ENCODE peak calls at places on chromosome 18, in six cellular contexts. One of them, this sample, is unnamed.

GRCh38 chr18:51890762-51891161 is 449.2 kb upstream of the DCC start:
- DNase-seq in colonic mucosa: peak; percentile 58
- DNase-seq in HL-60: no peak
- DNase-seq in left ventricle myocardium inferior: no peak
- DNase-seq in retinal pigment epithelial cell: no peak
- DNase-seq in MCF 10A: peak; percentile 87
- DNase-seq in this sample: peak; percentile 63

GRCh38 chr18:8711736-8712135 is 6.4 kb downstream of the MTCL1 start:
- DNase-seq in retinal pigment epithelial cell: no peak
- DNase-seq in left ventricle myocardium inferior: no peak
- DNase-seq in colonic mucosa: no peak
- DNase-seq in MCF 10A: no peak
- DNase-seq in HL-60: no peak
- DNase-seq in this sample: no peak

GRCh38 chr18:5294113-5294617 is 1.4 kb downstream of the ZBTB14 start:
- DNase-seq in MCF 10A: no peak
- DNase-seq in left ventricle myocardium inferior: peak; percentile 49
- DNase-seq in HL-60: no peak
- DNase-seq in retinal pigment epithelial cell: no peak
- DNase-seq in colonic mucosa: peak; percentile 76
- DNase-seq in this sample: no peak

GRCh38 chr18:52716926-52717325 is 376.9 kb downstream of the DCC start:
- DNase-seq in colonic mucosa: peak; percentile 54
- DNase-seq in HL-60: no peak
- DNase-seq in retinal pigment epithelial cell: no peak
- DNase-seq in MCF 10A: no peak
- DNase-seq in left ventricle myocardium inferior: no peak
- DNase-seq in this sample: peak; percentile 15

GRCh38 chr18:28189400-28190239 is 12.7 kb upstream of the CDH2 start:
- DNase-seq in left ventricle myocardium inferior: no peak
- DNase-seq in retinal pigment epithelial cell: no peak
- DNase-seq in HL-60: peak; percentile 32
- DNase-seq in MCF 10A: peak; percentile 70
- DNase-seq in colonic mucosa: peak; percentile 31
- DNase-seq in this sample: peak; percentile 43

GRCh38 chr18:24651472-24651871 is 191.0 kb downstream of the HRH4 start:
- DNase-seq in left ventricle myocardium inferior: no peak
- DNase-seq in MCF 10A: no peak
- DNase-seq in colonic mucosa: no peak
- DNase-seq in HL-60: no peak
- DNase-seq in retinal pigment epithelial cell: no peak
- DNase-seq in this sample: no peak

GRCh38 chr18:23982154-23983071 is 32.1 kb upstream of the TTC39C start:
- DNase-seq in retinal pigment epithelial cell: peak; percentile 65
- DNase-seq in MCF 10A: no peak
- DNase-seq in left ventricle myocardium inferior: peak; percentile 58
- DNase-seq in colonic mucosa: peak; percentile 45
- DNase-seq in HL-60: no peak
- DNase-seq in this sample: no peak

GRCh38 chr18:46211816-46212215 is 107.6 kb downstream of the HAUS1 start:
- DNase-seq in retinal pigment epithelial cell: no peak
- DNase-seq in HL-60: no peak
- DNase-seq in left ventricle myocardium inferior: no peak
- DNase-seq in colonic mucosa: no peak
- DNase-seq in MCF 10A: no peak
- DNase-seq in this sample: no peak

GRCh38 chr18:79988925-79989361 is 580 bp upstream of the TXNL4A start:
- DNase-seq in HL-60: peak; percentile 29
- DNase-seq in MCF 10A: peak; percentile 47
- DNase-seq in retinal pigment epithelial cell: peak; percentile 43
- DNase-seq in colonic mucosa: no peak
- DNase-seq in left ventricle myocardium inferior: peak; percentile 25
- DNase-seq in this sample: no peak

GRCh38 chr18:57110295-57110694 is 36.6 kb upstream of the BOD1L2 start:
- DNase-seq in colonic mucosa: no peak
- DNase-seq in left ventricle myocardium inferior: no peak
- DNase-seq in HL-60: no peak
- DNase-seq in MCF 10A: peak; percentile 15
- DNase-seq in retinal pigment epithelial cell: no peak
- DNase-seq in this sample: no peak

GRCh38 chr18:53361044-53361443 is 863.4 kb downstream of the MBD2 start:
- DNase-seq in MCF 10A: no peak
- DNase-seq in left ventricle myocardium inferior: no peak
- DNase-seq in HL-60: no peak
- DNase-seq in colonic mucosa: no peak
- DNase-seq in retinal pigment epithelial cell: no peak
- DNase-seq in this sample: no peak

GRCh38 chr18:71727909-71728308 is 816.2 kb downstream of the CBLN2 start:
- DNase-seq in HL-60: no peak
- DNase-seq in left ventricle myocardium inferior: no peak
- DNase-seq in retinal pigment epithelial cell: no peak
- DNase-seq in MCF 10A: no peak
- DNase-seq in colonic mucosa: no peak
- DNase-seq in this sample: no peak

GRCh38 chr18:51188024-51188701 is 9.3 kb downstream of the MEX3C start:
- DNase-seq in left ventricle myocardium inferior: no peak
- DNase-seq in MCF 10A: no peak
- DNase-seq in HL-60: no peak
- DNase-seq in retinal pigment epithelial cell: no peak
- DNase-seq in colonic mucosa: no peak
- DNase-seq in this sample: no peak

GRCh38 chr18:74171910-74172606 is 23.7 kb downstream of the TIMM21 start:
- DNase-seq in left ventricle myocardium inferior: no peak
- DNase-seq in HL-60: no peak
- DNase-seq in colonic mucosa: no peak
- DNase-seq in retinal pigment epithelial cell: no peak
- DNase-seq in MCF 10A: no peak
- DNase-seq in this sample: no peak

GRCh38 chr18:74172697-74173433 is 24.5 kb downstream of the TIMM21 start:
- DNase-seq in MCF 10A: no peak
- DNase-seq in left ventricle myocardium inferior: no peak
- DNase-seq in HL-60: no peak
- DNase-seq in retinal pigment epithelial cell: no peak
- DNase-seq in colonic mucosa: no peak
- DNase-seq in this sample: no peak

GRCh38 chr18:74179623-74180199 is 31.4 kb downstream of the TIMM21 start:
- DNase-seq in MCF 10A: no peak
- DNase-seq in colonic mucosa: no peak
- DNase-seq in left ventricle myocardium inferior: no peak
- DNase-seq in HL-60: no peak
- DNase-seq in retinal pigment epithelial cell: no peak
- DNase-seq in this sample: no peak

GRCh38 chr18:74173434-74173750 is 25.1 kb downstream of the TIMM21 start:
- DNase-seq in MCF 10A: no peak
- DNase-seq in left ventricle myocardium inferior: no peak
- DNase-seq in HL-60: no peak
- DNase-seq in retinal pigment epithelial cell: no peak
- DNase-seq in colonic mucosa: no peak
- DNase-seq in this sample: no peak

GRCh38 chr18:74175658-74176057 is 27.3 kb downstream of the TIMM21 start:
- DNase-seq in left ventricle myocardium inferior: no peak
- DNase-seq in colonic mucosa: no peak
- DNase-seq in HL-60: no peak
- DNase-seq in retinal pigment epithelial cell: no peak
- DNase-seq in MCF 10A: no peak
- DNase-seq in this sample: no peak
- TF ChIP-seq CTCF in left ventricle myocardium inferior: no peak
- TF ChIP-seq CTCF in colonic mucosa: no peak
- TF ChIP-seq CTCF in HL-60: no peak
- TF ChIP-seq CTCF in retinal pigment epithelial cell: no peak
- TF ChIP-seq CTCF in MCF 10A: no peak
- TF ChIP-seq CTCF in this sample: no peak

GRCh38 chr18:76923485-76924085 is 101.2 kb downstream of the ZNF236 start:
- DNase-seq in HL-60: no peak
- DNase-seq in MCF 10A: peak; percentile 36
- DNase-seq in retinal pigment epithelial cell: no peak
- DNase-seq in colonic mucosa: no peak
- DNase-seq in left ventricle myocardium inferior: no peak
- DNase-seq in this sample: no peak

GRCh38 chr18:76920974-76921373 is 98.6 kb downstream of the ZNF236 start:
- DNase-seq in retinal pigment epithelial cell: no peak
- DNase-seq in HL-60: no peak
- DNase-seq in left ventricle myocardium inferior: no peak
- DNase-seq in MCF 10A: no peak
- DNase-seq in colonic mucosa: no peak
- DNase-seq in this sample: no peak

GRCh38 chr18:76927216-76927725 is 104.9 kb downstream of the ZNF236 start:
- DNase-seq in retinal pigment epithelial cell: no peak
- DNase-seq in HL-60: no peak
- DNase-seq in colonic mucosa: no peak
- DNase-seq in left ventricle myocardium inferior: no peak
- DNase-seq in MCF 10A: no peak
- DNase-seq in this sample: no peak

GRCh38 chr18:76922107-76922506 is 99.8 kb downstream of the ZNF236 start:
- DNase-seq in colonic mucosa: peak; percentile 59
- DNase-seq in MCF 10A: peak; percentile 5
- DNase-seq in left ventricle myocardium inferior: no peak
- DNase-seq in retinal pigment epithelial cell: no peak
- DNase-seq in HL-60: peak; percentile 84
- DNase-seq in this sample: no peak
- TF ChIP-seq CTCF in colonic mucosa: peak; percentile 49
- TF ChIP-seq CTCF in MCF 10A: peak; percentile 10
- TF ChIP-seq CTCF in left ventricle myocardium inferior: peak; percentile 64
- TF ChIP-seq CTCF in retinal pigment epithelial cell: peak; percentile 66
- TF ChIP-seq CTCF in HL-60: peak; percentile 91
- TF ChIP-seq CTCF in this sample: peak; percentile 63

GRCh38 chr18:36843784-36844183 is 14.9 kb downstream of the KIAA1328 start:
- DNase-seq in left ventricle myocardium inferior: no peak
- DNase-seq in HL-60: no peak
- DNase-seq in colonic mucosa: no peak
- DNase-seq in MCF 10A: no peak
- DNase-seq in retinal pigment epithelial cell: no peak
- DNase-seq in this sample: no peak
- TF ChIP-seq CTCF in left ventricle myocardium inferior: no peak
- TF ChIP-seq CTCF in HL-60: no peak
- TF ChIP-seq CTCF in colonic mucosa: no peak
- TF ChIP-seq CTCF in MCF 10A: no peak
- TF ChIP-seq CTCF in retinal pigment epithelial cell: no peak
- TF ChIP-seq CTCF in this sample: no peak

GRCh38 chr18:48540329-48541025 is 1.6 kb downstream of the CTIF start:
- DNase-seq in HL-60: peak; percentile 77
- DNase-seq in MCF 10A: peak; percentile 67
- DNase-seq in retinal pigment epithelial cell: no peak
- DNase-seq in left ventricle myocardium inferior: peak; percentile 72
- DNase-seq in colonic mucosa: peak; percentile 84
- DNase-seq in this sample: no peak
- TF ChIP-seq CTCF in HL-60: no peak
- TF ChIP-seq CTCF in MCF 10A: peak; percentile 26
- TF ChIP-seq CTCF in retinal pigment epithelial cell: peak; percentile 17
- TF ChIP-seq CTCF in left ventricle myocardium inferior: peak; percentile 37
- TF ChIP-seq CTCF in colonic mucosa: no peak
- TF ChIP-seq CTCF in this sample: no peak

GRCh38 chr18:2655954-2656236 is 369 bp downstream of the SMCHD1 start:
- DNase-seq in HL-60: no peak
- DNase-seq in colonic mucosa: no peak
- DNase-seq in retinal pigment epithelial cell: no peak
- DNase-seq in left ventricle myocardium inferior: no peak
- DNase-seq in MCF 10A: no peak
- DNase-seq in this sample: no peak
- TF ChIP-seq CTCF in HL-60: no peak
- TF ChIP-seq CTCF in colonic mucosa: no peak
- TF ChIP-seq CTCF in retinal pigment epithelial cell: no peak
- TF ChIP-seq CTCF in left ventricle myocardium inferior: no peak
- TF ChIP-seq CTCF in MCF 10A: no peak
- TF ChIP-seq CTCF in this sample: no peak

DNA sequence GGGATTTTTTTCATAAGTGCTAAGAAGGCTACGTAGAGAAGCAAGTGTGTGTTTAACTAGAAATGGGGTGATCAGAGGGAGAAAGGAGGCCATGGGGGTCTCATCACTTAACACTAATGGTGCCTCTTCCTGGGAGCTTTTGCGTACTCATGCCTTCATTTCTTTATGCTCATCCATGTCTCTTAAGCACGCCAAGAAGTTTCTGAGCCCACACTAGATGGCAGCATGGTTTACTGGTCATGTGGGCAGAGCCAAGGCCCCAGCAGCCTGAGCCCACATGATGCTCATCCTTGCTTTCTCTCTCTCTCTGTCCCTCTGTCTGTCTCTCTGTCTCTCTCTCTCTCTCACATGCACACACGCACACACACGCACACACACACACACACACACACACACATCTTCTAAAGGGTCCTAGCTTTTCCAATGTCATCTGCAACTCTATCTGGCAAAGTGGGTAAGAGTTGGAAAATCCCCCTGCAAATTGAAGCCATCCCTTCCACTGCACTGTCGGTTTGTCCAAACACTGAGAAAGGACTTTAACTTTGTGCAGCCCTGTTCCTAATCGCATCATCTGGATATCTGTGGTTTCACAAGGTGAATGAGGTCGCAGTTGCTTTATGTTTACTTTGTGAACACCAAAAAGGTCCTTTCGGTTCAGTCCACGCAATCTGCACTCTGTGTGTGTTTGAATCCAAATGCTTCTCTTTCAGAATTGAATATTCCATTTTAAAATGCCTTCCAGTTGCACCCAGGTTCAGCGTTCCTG is 137.2 kb upstream of the CCDC68 start:
- DNase-seq in retinal pigment epithelial cell: no peak
- DNase-seq in colonic mucosa: peak; percentile 36
- DNase-seq in left ventricle myocardium inferior: no peak
- DNase-seq in HL-60: peak; percentile 21
- DNase-seq in MCF 10A: peak; percentile 65
- DNase-seq in this sample: no peak
- TF ChIP-seq CTCF in retinal pigment epithelial cell: peak; percentile 49
- TF ChIP-seq CTCF in colonic mucosa: no peak
- TF ChIP-seq CTCF in left ventricle myocardium inferior: peak; percentile 56
- TF ChIP-seq CTCF in HL-60: peak; percentile 6
- TF ChIP-seq CTCF in MCF 10A: peak; percentile 29
- TF ChIP-seq CTCF in this sample: peak; percentile 72

GRCh38 chr18:49843778-49844625 is 30.7 kb upstream of the ACAA2 start:
- DNase-seq in MCF 10A: no peak
- DNase-seq in colonic mucosa: peak; percentile 17
- DNase-seq in left ventricle myocardium inferior: no peak
- DNase-seq in retinal pigment epithelial cell: no peak
- DNase-seq in HL-60: no peak
- DNase-seq in this sample: no peak

GRCh38 chr18:49846263-49846662 is 32.9 kb upstream of the ACAA2 start:
- DNase-seq in colonic mucosa: no peak
- DNase-seq in left ventricle myocardium inferior: no peak
- DNase-seq in retinal pigment epithelial cell: no peak
- DNase-seq in MCF 10A: no peak
- DNase-seq in HL-60: no peak
- DNase-seq in this sample: no peak

GRCh38 chr18:49845629-49846252 is 32.4 kb upstream of the ACAA2 start:
- DNase-seq in MCF 10A: no peak
- DNase-seq in colonic mucosa: no peak
- DNase-seq in retinal pigment epithelial cell: no peak
- DNase-seq in left ventricle myocardium inferior: no peak
- DNase-seq in HL-60: no peak
- DNase-seq in this sample: no peak

GRCh38 chr18:49843131-49843530 is 29.8 kb upstream of the ACAA2 start:
- DNase-seq in HL-60: no peak
- DNase-seq in MCF 10A: no peak
- DNase-seq in retinal pigment epithelial cell: no peak
- DNase-seq in left ventricle myocardium inferior: no peak
- DNase-seq in colonic mucosa: no peak
- DNase-seq in this sample: no peak

GRCh38 chr18:49844903-49845302 is 31.6 kb upstream of the ACAA2 start:
- DNase-seq in MCF 10A: no peak
- DNase-seq in retinal pigment epithelial cell: no peak
- DNase-seq in colonic mucosa: no peak
- DNase-seq in left ventricle myocardium inferior: no peak
- DNase-seq in HL-60: no peak
- DNase-seq in this sample: no peak
- TF ChIP-seq CTCF in MCF 10A: no peak
- TF ChIP-seq CTCF in retinal pigment epithelial cell: no peak
- TF ChIP-seq CTCF in colonic mucosa: no peak
- TF ChIP-seq CTCF in left ventricle myocardium inferior: no peak
- TF ChIP-seq CTCF in HL-60: no peak
- TF ChIP-seq CTCF in this sample: no peak

GRCh38 chr18:78986018-78986481 is 6.4 kb downstream of the SALL3 start:
- DNase-seq in left ventricle myocardium inferior: no peak
- DNase-seq in colonic mucosa: no peak
- DNase-seq in HL-60: peak; percentile 43
- DNase-seq in retinal pigment epithelial cell: no peak
- DNase-seq in MCF 10A: peak; percentile 9
- DNase-seq in this sample: no peak
- TF ChIP-seq CTCF in left ventricle myocardium inferior: peak; percentile 54
- TF ChIP-seq CTCF in colonic mucosa: no peak
- TF ChIP-seq CTCF in HL-60: peak; percentile 77
- TF ChIP-seq CTCF in retinal pigment epithelial cell: peak; percentile 44
- TF ChIP-seq CTCF in MCF 10A: peak; percentile 41
- TF ChIP-seq CTCF in this sample: peak; percentile 59